ENCODE peak calls at places on chromosomes 6 and 20, in ten cellular contexts. W is GM12865, Z is choroid plexus epithelial cell, I is H7, K is lower leg skin, C is ovary, L is upper lobe of right lung, V is PC-3, A is body of pancreas, H is AG10803. Q is an unnamed sample.
A peak's percentile ranks its signal among the peaks of the same experiment; 100 is the strongest.

GRCh38 chr6:87333591-87334181 is 4.6 kb upstream of the GJB7 start:
- DNase-seq in H (peak; percentile 53), I (no peak), C (no peak), L (no peak), Z (peak; percentile 46), K (no peak), A (no peak), V (no peak), W (no peak), Q (peak; percentile 40)

GRCh38 chr6:87785229-87785862 is 83.3 kb upstream of the AKIRIN2 start:
- DNase-seq in K (no peak), I (no peak), W (no peak), H (no peak), L (no peak), C (no peak), V (no peak), A (no peak), Z (no peak), Q (no peak)

GRCh38 chr20:1890469-1891262 is 4.5 kb upstream of the SIRPA start:
- DNase-seq in C (no peak), H (no peak), L (no peak), W (no peak), A (no peak), K (no peak), Z (no peak), I (no peak), V (no peak), Q (no peak)

GRCh38 chr20:24277196-24277595 is 192.2 kb upstream of the SYNDIG1 start:
- DNase-seq in C (no peak), K (no peak), Z (no peak), H (no peak), V (no peak), L (no peak), A (no peak), I (no peak), W (no peak), Q (no peak)

GRCh38 chr6:155408981-155409380 is 46.7 kb downstream of the NOX3 start:
- DNase-seq in W (no peak), I (peak; percentile 29), H (no peak), Z (no peak), K (no peak), V (no peak), L (no peak), A (no peak), C (no peak), Q (no peak)

GRCh38 chr20:57145089-57145631 is 121.3 kb downstream of the BMP7 start:
- DNase-seq in Z (no peak), H (no peak), A (no peak), C (no peak), V (no peak), I (no peak), W (no peak), K (no peak), L (no peak), Q (no peak)

GRCh38 chr6:30494275-30494990 is 5.1 kb downstream of the HLA-E start:
- DNase-seq in W (peak; percentile 46), I (no peak), L (no peak), A (no peak), H (no peak), V (no peak), Z (no peak), C (no peak), K (peak; percentile 57), Q (no peak)

GRCh38 chr20:24972341-24972740 is 20.2 kb downstream of the APMAP start:
- DNase-seq in I (no peak), W (no peak), H (no peak), K (peak; percentile 15), A (no peak), C (no peak), Z (no peak), L (no peak), V (no peak), Q (no peak)

GRCh38 chr20:23147964-23148720 is 62.0 kb upstream of the CD93 start:
- DNase-seq in A (peak; percentile 73), C (no peak), V (peak; percentile 94), W (peak; percentile 84), L (peak; percentile 71), I (no peak), H (peak; percentile 88), K (peak; percentile 96), Z (peak; percentile 54), Q (peak; percentile 92)

GRCh38 chr6:157556671-157557430 is 175.9 kb downstream of the ZDHHC14 start:
- DNase-seq in Z (no peak), C (no peak), K (peak; percentile 76), W (peak; percentile 50), L (no peak), A (peak; percentile 76), I (no peak), V (no peak), H (no peak), Q (no peak)

DNA sequence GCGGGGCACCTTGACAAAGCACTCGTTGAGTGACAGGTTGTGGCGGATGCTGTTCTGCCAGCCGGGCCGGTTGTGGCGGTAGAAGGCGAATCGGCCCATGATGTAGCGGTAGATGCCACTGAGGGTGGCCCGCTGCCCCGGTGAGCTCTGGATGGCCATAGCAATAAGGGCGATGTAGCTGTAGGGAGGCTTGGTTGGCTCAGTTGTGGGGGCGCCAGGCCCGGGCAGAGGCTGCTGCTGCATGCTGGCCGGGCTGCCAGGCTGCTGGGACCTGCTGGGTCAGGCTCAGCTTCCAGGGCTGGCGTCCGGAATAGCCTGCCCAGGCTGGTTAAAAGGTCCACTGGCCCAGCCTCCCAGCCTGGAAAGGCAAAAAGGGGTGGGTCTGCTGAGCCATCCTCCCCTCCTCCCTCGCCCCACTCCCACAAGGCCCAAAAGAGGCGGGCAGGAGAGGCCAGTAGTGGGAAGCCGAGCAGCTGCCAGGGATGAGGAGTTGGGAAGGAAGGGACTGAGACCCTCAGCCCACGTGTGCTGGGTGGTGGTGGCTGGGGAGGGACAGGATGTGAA is at the start of gene FOXS1:
- DNase-seq in C (no peak), W (no peak), I (peak; percentile 89), K (no peak), H (no peak), L (no peak), V (no peak), Z (no peak), A (no peak), Q (peak; percentile 29)
- H3K4me3 ChIP-seq in C (no peak within 1 kb of the TSS), W (no peak within 1 kb of the TSS), I (no peak within 1 kb of the TSS), K (no peak within 1 kb of the TSS), H (no peak within 1 kb of the TSS), L (peak within 1 kb of the TSS; percentile 31), V (no peak within 1 kb of the TSS), Z (no peak within 1 kb of the TSS), A (no peak within 1 kb of the TSS), Q (no peak within 1 kb of the TSS)

DNA sequence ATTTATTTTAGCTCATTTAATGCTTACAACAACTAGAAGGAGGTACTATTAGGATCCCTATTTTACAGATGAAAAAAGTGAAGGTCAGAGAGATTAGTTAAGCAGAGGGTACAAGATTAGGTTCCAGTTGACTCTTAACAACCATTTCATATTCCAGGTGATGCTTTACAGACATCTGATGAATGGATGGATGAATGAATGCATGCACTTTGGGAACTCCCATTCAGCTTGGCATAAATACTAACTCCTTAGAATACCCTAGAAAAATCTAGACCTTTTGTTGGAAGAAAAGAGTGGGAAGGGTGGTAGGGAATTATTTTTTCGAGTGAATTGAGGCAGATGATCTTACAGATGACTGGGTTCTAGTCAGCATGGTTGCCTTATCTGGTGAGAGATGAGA is 746 bp upstream of the SNRPB2 start:
- DNase-seq in Z (no peak), W (no peak), K (no peak), L (no peak), I (no peak), A (no peak), V (no peak), H (no peak), C (no peak), Q (no peak)
- H3K4me3 ChIP-seq in Z (no peak overlapping the region), W (peak overlapping the region; percentile 82), K (no peak overlapping the region), L (peak overlapping the region; percentile 92), I (peak overlapping the region; percentile 98), A (peak overlapping the region; percentile 78), V (no peak overlapping the region), H (no peak overlapping the region), C (peak overlapping the region; percentile 97), Q (no peak overlapping the region)

GRCh38 chr6:25606151-25606550 is 45.9 kb upstream of the SCGN start:
- DNase-seq in I (no peak), V (no peak), C (no peak), A (no peak), W (no peak), L (no peak), Z (no peak), K (no peak), H (no peak), Q (no peak)

GRCh38 chr6:25599516-25600060 is 52.4 kb upstream of the SCGN start:
- DNase-seq in V (no peak), L (no peak), K (no peak), C (no peak), I (no peak), A (no peak), Z (no peak), H (no peak), W (no peak), Q (no peak)

GRCh38 chr6:25602680-25602982 is 49.4 kb upstream of the SCGN start:
- DNase-seq in W (no peak), K (no peak), H (no peak), Z (no peak), C (no peak), A (no peak), V (no peak), L (no peak), I (no peak), Q (no peak)

GRCh38 chr6:25601797-25602679 is 50.0 kb upstream of the SCGN start:
- DNase-seq in K (no peak), W (peak; percentile 59), L (no peak), V (peak; percentile 70), C (no peak), I (peak; percentile 27), Z (peak; percentile 80), H (peak; percentile 67), A (no peak), Q (peak; percentile 63)

GRCh38 chr6:25603251-25603650 is 48.8 kb upstream of the SCGN start:
- DNase-seq in I (no peak), W (no peak), V (no peak), A (no peak), H (no peak), C (no peak), K (no peak), Z (no peak), L (no peak), Q (no peak)
- H3K4me3 ChIP-seq in I (no peak overlapping the region), W (no peak overlapping the region), V (no peak overlapping the region), A (no peak overlapping the region), H (no peak overlapping the region), C (no peak overlapping the region), K (no peak overlapping the region), Z (no peak overlapping the region), L (no peak overlapping the region), Q (no peak overlapping the region)

DNA sequence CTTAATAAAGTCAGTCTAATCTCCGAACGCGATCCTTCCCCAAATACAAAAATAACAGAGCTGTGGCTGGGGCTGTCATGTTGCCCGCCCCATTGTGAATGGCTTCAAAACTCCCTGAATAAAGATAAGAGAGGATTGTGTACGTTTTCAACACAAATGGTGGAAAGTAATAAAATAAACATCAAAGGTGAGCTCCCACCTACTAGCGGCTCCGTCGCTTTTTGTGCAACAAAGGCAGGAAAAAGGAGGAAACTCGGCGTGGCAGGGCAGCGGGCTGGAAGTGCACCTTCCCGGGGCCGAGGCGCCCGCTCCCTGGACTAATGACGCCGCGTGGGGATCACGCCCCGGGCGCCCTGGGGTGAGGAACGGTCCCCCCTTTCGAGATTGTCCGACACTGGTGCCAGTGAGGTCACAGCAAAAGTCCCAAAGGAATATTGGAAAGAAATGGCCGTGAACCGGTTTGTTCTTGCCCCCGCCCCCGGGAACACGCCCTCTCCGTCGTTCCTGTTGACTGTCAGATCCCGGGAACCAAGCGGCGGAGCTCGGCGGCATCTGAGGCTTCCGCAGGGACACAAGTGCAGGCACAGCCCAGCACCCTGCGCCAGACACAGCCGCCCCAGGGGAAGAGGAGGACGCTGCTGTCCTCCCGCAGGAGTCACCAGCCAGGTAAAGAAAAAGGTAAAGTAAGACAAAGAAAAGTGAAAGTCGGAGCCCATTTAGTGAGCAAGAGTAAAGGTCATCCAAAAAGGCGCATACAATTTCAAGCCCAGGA is 1.1 kb upstream of the FOXQ1 start:
- DNase-seq in A (peak; percentile 74), W (no peak), I (peak; percentile 75), V (peak; percentile 67), L (peak; percentile 90), Z (no peak), H (no peak), C (no peak), K (peak; percentile 92), Q (peak; percentile 51)
- H3K4me3 ChIP-seq in A (no peak overlapping the region), W (no peak overlapping the region), I (peak overlapping the region; percentile 50), V (peak overlapping the region; percentile 79), L (peak overlapping the region; percentile 58), Z (peak overlapping the region; percentile 56), H (peak overlapping the region; percentile 52), C (peak overlapping the region; percentile 9), K (no peak overlapping the region), Q (peak overlapping the region; percentile 81)